ENCODE peak calls at places on chromosomes 6 and 20, in eight cellular contexts. B, K, R, A, T, L, J and C are unnamed samples.

GRCh38 chr6:31471711-31472110 is 26.2 kb upstream of the MICB start:
- DNase-seq in B (no peak), K (no peak), R (no peak), A (no peak), T (peak), L (no peak), J (no peak), C (no peak)

GRCh38 chr6:64084201-64084663 is 448.6 kb downstream of the PHF3 start:
- DNase-seq in B (peak), K (no peak), R (no peak), A (no peak), T (no peak), L (no peak), J (no peak), C (no peak)

GRCh38 chr6:138110229-138110628 is 3.0 kb upstream of the PERP start:
- DNase-seq in B (no peak), K (no peak), R (no peak), A (no peak), T (no peak), L (no peak), J (no peak), C (no peak)

GRCh38 chr6:68082086-68082485 is 553.0 kb upstream of the ADGRB3 start:
- DNase-seq in B (no peak), K (no peak), R (no peak), A (no peak), T (no peak), L (no peak), J (no peak), C (no peak)

GRCh38 chr6:169529931-169530761 is 171.7 kb downstream of the WDR27 start:
- DNase-seq in B (peak), K (peak), R (no peak), A (no peak), T (no peak), L (peak), J (no peak), C (peak)

GRCh38 chr20:1320902-1321653 is 7.9 kb downstream of the SDCBP2 start:
- DNase-seq in B (no peak), K (no peak), R (no peak), A (no peak), T (no peak), L (no peak), J (no peak), C (no peak)

GRCh38 chr6:139452176-139452876 is 77.9 kb upstream of the CITED2 start:
- DNase-seq in B (no peak), K (peak), R (no peak), A (no peak), T (no peak), L (peak), J (no peak), C (no peak)

GRCh38 chr6:122184260-122184934 is 215.1 kb upstream of the HSF2 start:
- DNase-seq in B (peak), K (peak), R (no peak), A (no peak), T (no peak), L (peak), J (no peak), C (no peak)

GRCh38 chr20:25269833-25270170 is 21.9 kb downstream of the PYGB start:
- DNase-seq in B (no peak), K (no peak), R (no peak), A (peak), T (no peak), L (no peak), J (no peak), C (peak)

GRCh38 chr20:59020938-59021551 is 1.8 kb downstream of the TUBB1 start:
- DNase-seq in B (no peak), K (peak), R (peak), A (no peak), T (no peak), L (no peak), J (no peak), C (peak)

GRCh38 chr6:117829594-117830319 is 77.3 kb upstream of the SLC35F1 start:
- DNase-seq in B (peak), K (peak), R (no peak), A (no peak), T (no peak), L (peak), J (no peak), C (no peak)

GRCh38 chr6:169487579-169488205 is 214.1 kb downstream of the WDR27 start:
- DNase-seq in B (no peak), K (peak), R (no peak), A (no peak), T (no peak), L (no peak), J (no peak), C (no peak)

GRCh38 chr6:36836091-36836770 is 3.0 kb downstream of the CPNE5 start:
- DNase-seq in B (no peak), K (no peak), R (no peak), A (no peak), T (no peak), L (no peak), J (no peak), C (peak)

GRCh38 chr6:165677091-165677490 is 14.1 kb upstream of the PDE10A start:
- DNase-seq in B (no peak), K (no peak), R (no peak), A (no peak), T (peak), L (no peak), J (no peak), C (no peak)

GRCh38 chr6:73002588-73002987 is 222.7 kb downstream of the KHDC1L start:
- DNase-seq in B (no peak), K (no peak), R (no peak), A (no peak), T (no peak), L (no peak), J (no peak), C (no peak)

GRCh38 chr20:22411568-22412450 is 172.6 kb downstream of the FOXA2 start:
- DNase-seq in B (peak), K (no peak), R (peak), A (no peak), T (no peak), L (peak), J (no peak), C (peak)

GRCh38 chr6:33078919-33079521 is 3.2 kb downstream of the HLA-DPB1 start:
- DNase-seq in B (no peak), K (no peak), R (no peak), A (no peak), T (peak), L (no peak), J (no peak), C (no peak)

GRCh38 chr6:100913400-100914276 is 32.5 kb upstream of the ASCC3 start:
- DNase-seq in B (no peak), K (peak), R (no peak), A (no peak), T (no peak), L (no peak), J (no peak), C (no peak)

GRCh38 chr20:49825521-49826033 is 12.9 kb downstream of the SLC9A8 start:
- DNase-seq in B (no peak), K (no peak), R (no peak), A (no peak), T (no peak), L (no peak), J (no peak), C (no peak)

GRCh38 chr20:53141651-53142050 is 169.5 kb downstream of the TSHZ2 start:
- DNase-seq in B (no peak), K (no peak), R (peak), A (no peak), T (peak), L (no peak), J (no peak), C (no peak)

GRCh38 chr6:10465633-10466499 is 51.0 kb upstream of the TFAP2A start:
- DNase-seq in B (peak), K (peak), R (peak), A (no peak), T (no peak), L (peak), J (no peak), C (peak)

GRCh38 chr6:44316481-44316880 is 3.3 kb upstream of the AARS2 start:
- DNase-seq in B (no peak), K (no peak), R (no peak), A (no peak), T (no peak), L (no peak), J (no peak), C (no peak)

GRCh38 chr20:32965115-32965514 is 39.1 kb downstream of the SUN5 start:
- DNase-seq in B (no peak), K (no peak), R (peak), A (no peak), T (no peak), L (no peak), J (no peak), C (peak)

GRCh38 chr6:141963543-141964295 is 169.0 kb upstream of the GJE1 start:
- DNase-seq in B (no peak), K (peak), R (no peak), A (no peak), T (no peak), L (no peak), J (no peak), C (no peak)

GRCh38 chr6:169110934-169111602 is 142.6 kb downstream of the THBS2 start:
- DNase-seq in B (no peak), K (no peak), R (no peak), A (no peak), T (peak), L (no peak), J (no peak), C (no peak)

GRCh38 chr6:13575377-13575775 is 975 bp downstream of the SIRT5 start:
- DNase-seq in B (no peak), K (no peak), R (no peak), A (no peak), T (no peak), L (no peak), J (no peak), C (no peak)

GRCh38 chr20:62088258-62089127 is 22.8 kb upstream of the TAF4 start:
- DNase-seq in B (peak), K (peak), R (peak), A (no peak), T (no peak), L (peak), J (peak), C (no peak)

GRCh38 chr6:105900120-105900937 is 185.8 kb upstream of the PRDM1 start:
- DNase-seq in B (no peak), K (peak), R (no peak), A (no peak), T (peak), L (peak), J (no peak), C (no peak)

GRCh38 chr6:53873922-53874321 is 79.1 kb downstream of the LRRC1 start:
- DNase-seq in B (no peak), K (peak), R (no peak), A (no peak), T (no peak), L (no peak), J (no peak), C (no peak)

GRCh38 chr6:3183071-3183470 is 25.7 kb upstream of the TUBB2A start:
- DNase-seq in B (no peak), K (no peak), R (no peak), A (no peak), T (no peak), L (no peak), J (no peak), C (no peak)

GRCh38 chr6:76593668-76594067 is 521.2 kb upstream of the IMPG1 start:
- DNase-seq in B (no peak), K (no peak), R (no peak), A (no peak), T (no peak), L (no peak), J (no peak), C (no peak)

GRCh38 chr6:111551521-111552231 is 54.0 kb downstream of the TRAF3IP2 start:
- DNase-seq in B (no peak), K (no peak), R (no peak), A (no peak), T (no peak), L (no peak), J (no peak), C (no peak)

GRCh38 chr6:111548368-111548767 is 57.3 kb downstream of the TRAF3IP2 start:
- DNase-seq in B (no peak), K (peak), R (no peak), A (no peak), T (no peak), L (no peak), J (no peak), C (no peak)

GRCh38 chr6:111549744-111550143 is 55.9 kb downstream of the TRAF3IP2 start:
- DNase-seq in B (no peak), K (no peak), R (no peak), A (no peak), T (no peak), L (no peak), J (no peak), C (no peak)

GRCh38 chr6:111550953-111551352 is 54.7 kb downstream of the TRAF3IP2 start:
- DNase-seq in B (no peak), K (no peak), R (no peak), A (no peak), T (no peak), L (no peak), J (no peak), C (no peak)

GRCh38 chr6:111550195-111550594 is 55.5 kb downstream of the TRAF3IP2 start:
- DNase-seq in B (no peak), K (no peak), R (no peak), A (no peak), T (no peak), L (no peak), J (no peak), C (no peak)
- TF ChIP-seq POLR2A in B (no peak), K (no peak), R (no peak), A (no peak), T (no peak), L (no peak), J (no peak), C (no peak)

DNA sequence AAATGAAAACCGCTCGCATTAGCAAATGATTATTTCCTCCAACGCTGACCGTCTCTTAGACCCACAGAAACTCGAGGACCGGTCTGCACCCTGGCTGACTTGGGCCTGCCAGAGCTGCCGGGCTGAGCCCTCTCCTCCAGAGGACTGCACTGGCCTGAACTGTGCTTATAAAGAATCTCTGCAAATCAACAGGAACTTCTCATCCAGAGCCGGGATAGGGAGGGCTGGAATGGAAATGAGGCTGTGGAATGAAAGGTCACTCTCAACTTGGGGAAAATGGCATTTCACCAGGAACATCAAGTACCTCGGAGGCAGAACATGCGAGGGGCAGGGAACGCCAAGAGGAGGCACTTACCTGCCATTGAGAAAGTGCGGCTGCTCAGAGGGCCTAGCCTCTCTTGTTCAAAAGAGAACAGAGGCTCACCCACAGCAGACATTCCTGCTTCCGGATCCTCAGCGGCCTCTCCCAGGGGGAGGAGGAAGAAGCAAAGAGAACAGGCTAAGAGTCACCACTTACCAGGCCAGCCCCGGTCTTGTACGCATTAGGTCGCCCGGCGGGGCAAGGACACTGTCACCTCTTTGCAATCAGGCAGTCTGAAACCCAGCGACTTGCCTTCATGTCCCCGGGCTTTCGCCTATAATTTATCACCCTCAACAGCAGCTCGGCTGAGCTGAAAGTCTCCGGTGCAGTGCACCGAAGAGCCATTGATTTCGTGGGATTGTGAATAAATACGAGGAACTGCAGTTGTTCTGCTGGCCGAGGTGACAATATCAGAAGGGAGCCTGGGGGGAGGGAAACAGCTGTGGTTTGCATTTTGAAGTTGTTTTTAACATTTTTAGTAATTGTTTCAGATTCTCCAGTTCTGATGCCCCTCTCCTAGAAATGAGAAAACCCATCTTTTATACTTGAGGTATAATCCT is 37.6 kb downstream of the ZMYND8 start:
- DNase-seq in B (peak), K (peak), R (peak), A (peak), T (peak), L (peak), J (no peak), C (peak)
- TF ChIP-seq POLR2A in B (no peak), K (peak), R (peak), A (no peak), T (peak), L (no peak), J (no peak), C (peak)

GRCh38 chr6:109336221-109336955 is 45.9 kb downstream of the CD164 start:
- DNase-seq in B (peak), K (peak), R (no peak), A (no peak), T (no peak), L (no peak), J (no peak), C (no peak)
- TF ChIP-seq POLR2A in B (no peak), K (no peak), R (no peak), A (no peak), T (no peak), L (no peak), J (no peak), C (no peak)

GRCh38 chr6:42217523-42218367 is at the start of gene MRPS10:
- DNase-seq in B (peak), K (peak), R (peak), A (peak), T (peak), L (peak), J (peak), C (peak)
- TF ChIP-seq POLR2A in B (peak), K (peak), R (peak), A (no peak), T (peak), L (peak), J (peak), C (peak)

DNA sequence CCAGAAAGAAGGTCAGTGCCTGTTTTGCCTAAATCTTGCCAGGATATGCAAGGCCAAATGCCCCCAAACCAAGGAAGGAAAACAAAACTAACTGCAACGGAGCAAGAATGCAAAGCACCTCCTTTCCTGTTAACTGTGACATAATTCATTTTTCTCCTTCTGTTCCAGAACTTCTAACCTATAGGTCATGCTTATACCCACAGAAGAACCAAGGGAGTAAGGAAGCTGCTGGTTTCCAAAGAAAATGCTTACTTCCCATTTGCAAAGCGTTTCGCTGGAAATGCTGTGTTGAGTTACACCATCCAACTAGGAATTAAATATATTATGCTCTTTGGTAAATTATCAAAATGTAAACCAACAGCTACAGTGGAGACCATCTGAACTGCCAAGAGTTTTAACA is 43.0 kb downstream of the ATXN1 start:
- DNase-seq in B (no peak), K (no peak), R (no peak), A (no peak), T (no peak), L (no peak), J (no peak), C (no peak)
- TF ChIP-seq POLR2A in B (no peak), K (no peak), R (no peak), A (no peak), T (no peak), L (no peak), J (no peak), C (no peak)